ENCODE peak calls at places on chromosomes 12 and 14, in seven cellular contexts. One of them, this sample, is unnamed.

GRCh38 chr12:95116773-95117172 is 43.4 kb upstream of the NR2C1 start:
- DNase-seq in SW480: peak; percentile 75
- DNase-seq in naive thymus-derived CD8-positive, alpha-beta T cell: no peak
- DNase-seq in activated CD8-positive, alpha-beta T cell treated with anti-CD3 and anti-CD28 coated beads, Interleukin-2, amount 10 ng/mL, durations not matched to agents 7 days and 5 days: no peak
- DNase-seq in NCI-H524 treated with DMSO at 0.1 percent for 48 hours: no peak
- DNase-seq in smooth muscle cell of the brain vasculature: no peak
- DNase-seq in HL-60: no peak
- DNase-seq in this sample: no peak

GRCh38 chr14:97538749-97539388 is 741.7 kb downstream of the VRK1 start:
- DNase-seq in SW480: no peak
- DNase-seq in naive thymus-derived CD8-positive, alpha-beta T cell: no peak
- DNase-seq in activated CD8-positive, alpha-beta T cell treated with anti-CD3 and anti-CD28 coated beads, Interleukin-2, amount 10 ng/mL, durations not matched to agents 7 days and 5 days: no peak
- DNase-seq in NCI-H524 treated with DMSO at 0.1 percent for 48 hours: no peak
- DNase-seq in smooth muscle cell of the brain vasculature: no peak
- DNase-seq in HL-60: no peak
- DNase-seq in this sample: no peak

GRCh38 chr12:31815096-31815495 is 86.3 kb upstream of the AMN1 start:
- DNase-seq in SW480: no peak
- DNase-seq in naive thymus-derived CD8-positive, alpha-beta T cell: no peak
- DNase-seq in activated CD8-positive, alpha-beta T cell treated with anti-CD3 and anti-CD28 coated beads, Interleukin-2, amount 10 ng/mL, durations not matched to agents 7 days and 5 days: no peak
- DNase-seq in NCI-H524 treated with DMSO at 0.1 percent for 48 hours: no peak
- DNase-seq in smooth muscle cell of the brain vasculature: no peak
- DNase-seq in HL-60: no peak
- DNase-seq in this sample: no peak

GRCh38 chr12:111056618-111057521 is 136.5 kb upstream of the MYL2 start:
- DNase-seq in SW480: peak; percentile 40
- DNase-seq in naive thymus-derived CD8-positive, alpha-beta T cell: peak; percentile 61
- DNase-seq in activated CD8-positive, alpha-beta T cell treated with anti-CD3 and anti-CD28 coated beads, Interleukin-2, amount 10 ng/mL, durations not matched to agents 7 days and 5 days: peak; percentile 86
- DNase-seq in NCI-H524 treated with DMSO at 0.1 percent for 48 hours: no peak
- DNase-seq in smooth muscle cell of the brain vasculature: no peak
- DNase-seq in HL-60: peak; percentile 84
- DNase-seq in this sample: peak; percentile 66

GRCh38 chr14:77315115-77315944 is 5.4 kb downstream of the POMT2 start:
- DNase-seq in SW480: no peak
- DNase-seq in naive thymus-derived CD8-positive, alpha-beta T cell: no peak
- DNase-seq in activated CD8-positive, alpha-beta T cell treated with anti-CD3 and anti-CD28 coated beads, Interleukin-2, amount 10 ng/mL, durations not matched to agents 7 days and 5 days: no peak
- DNase-seq in NCI-H524 treated with DMSO at 0.1 percent for 48 hours: peak; percentile 43
- DNase-seq in smooth muscle cell of the brain vasculature: no peak
- DNase-seq in HL-60: no peak
- DNase-seq in this sample: no peak

GRCh38 chr12:60101715-60102114 is 505.9 kb downstream of the SLC16A7 start:
- DNase-seq in SW480: no peak
- DNase-seq in naive thymus-derived CD8-positive, alpha-beta T cell: no peak
- DNase-seq in activated CD8-positive, alpha-beta T cell treated with anti-CD3 and anti-CD28 coated beads, Interleukin-2, amount 10 ng/mL, durations not matched to agents 7 days and 5 days: no peak
- DNase-seq in NCI-H524 treated with DMSO at 0.1 percent for 48 hours: no peak
- DNase-seq in smooth muscle cell of the brain vasculature: no peak
- DNase-seq in HL-60: no peak
- DNase-seq in this sample: no peak

GRCh38 chr14:92486881-92487280 is 26.7 kb upstream of the RIN3 start:
- DNase-seq in SW480: no peak
- DNase-seq in naive thymus-derived CD8-positive, alpha-beta T cell: no peak
- DNase-seq in activated CD8-positive, alpha-beta T cell treated with anti-CD3 and anti-CD28 coated beads, Interleukin-2, amount 10 ng/mL, durations not matched to agents 7 days and 5 days: no peak
- DNase-seq in NCI-H524 treated with DMSO at 0.1 percent for 48 hours: no peak
- DNase-seq in smooth muscle cell of the brain vasculature: no peak
- DNase-seq in HL-60: no peak
- DNase-seq in this sample: no peak

GRCh38 chr14:36373982-36374673 is 53.7 kb upstream of the MBIP start:
- DNase-seq in SW480: peak; percentile 77
- DNase-seq in naive thymus-derived CD8-positive, alpha-beta T cell: peak; percentile 53
- DNase-seq in activated CD8-positive, alpha-beta T cell treated with anti-CD3 and anti-CD28 coated beads, Interleukin-2, amount 10 ng/mL, durations not matched to agents 7 days and 5 days: peak; percentile 78
- DNase-seq in NCI-H524 treated with DMSO at 0.1 percent for 48 hours: peak; percentile 73
- DNase-seq in smooth muscle cell of the brain vasculature: peak; percentile 40
- DNase-seq in HL-60: peak; percentile 64
- DNase-seq in this sample: peak; percentile 65

GRCh38 chr12:113159937-113160336 is 10.4 kb downstream of the CFAP73 start:
- DNase-seq in SW480: no peak
- DNase-seq in naive thymus-derived CD8-positive, alpha-beta T cell: no peak
- DNase-seq in activated CD8-positive, alpha-beta T cell treated with anti-CD3 and anti-CD28 coated beads, Interleukin-2, amount 10 ng/mL, durations not matched to agents 7 days and 5 days: no peak
- DNase-seq in NCI-H524 treated with DMSO at 0.1 percent for 48 hours: no peak
- DNase-seq in smooth muscle cell of the brain vasculature: no peak
- DNase-seq in HL-60: no peak
- DNase-seq in this sample: no peak

GRCh38 chr12:57716305-57716704 is 22.2 kb downstream of the AGAP2 start:
- DNase-seq in SW480: no peak
- DNase-seq in naive thymus-derived CD8-positive, alpha-beta T cell: no peak
- DNase-seq in activated CD8-positive, alpha-beta T cell treated with anti-CD3 and anti-CD28 coated beads, Interleukin-2, amount 10 ng/mL, durations not matched to agents 7 days and 5 days: no peak
- DNase-seq in NCI-H524 treated with DMSO at 0.1 percent for 48 hours: no peak
- DNase-seq in smooth muscle cell of the brain vasculature: no peak
- DNase-seq in HL-60: no peak
- DNase-seq in this sample: no peak

GRCh38 chr14:37585101-37585479 is 10.0 kb downstream of the FOXA1 start:
- DNase-seq in SW480: no peak
- DNase-seq in naive thymus-derived CD8-positive, alpha-beta T cell: no peak
- DNase-seq in activated CD8-positive, alpha-beta T cell treated with anti-CD3 and anti-CD28 coated beads, Interleukin-2, amount 10 ng/mL, durations not matched to agents 7 days and 5 days: no peak
- DNase-seq in NCI-H524 treated with DMSO at 0.1 percent for 48 hours: no peak
- DNase-seq in smooth muscle cell of the brain vasculature: no peak
- DNase-seq in HL-60: no peak
- DNase-seq in this sample: no peak

GRCh38 chr12:79508622-79509021 is 182.1 kb downstream of the PAWR start:
- DNase-seq in SW480: no peak
- DNase-seq in naive thymus-derived CD8-positive, alpha-beta T cell: no peak
- DNase-seq in activated CD8-positive, alpha-beta T cell treated with anti-CD3 and anti-CD28 coated beads, Interleukin-2, amount 10 ng/mL, durations not matched to agents 7 days and 5 days: no peak
- DNase-seq in NCI-H524 treated with DMSO at 0.1 percent for 48 hours: no peak
- DNase-seq in smooth muscle cell of the brain vasculature: no peak
- DNase-seq in HL-60: no peak
- DNase-seq in this sample: no peak

GRCh38 chr12:21502164-21502496 is 541 bp downstream of the GOLT1B start:
- DNase-seq in SW480: peak; percentile 7
- DNase-seq in naive thymus-derived CD8-positive, alpha-beta T cell: peak; percentile 14
- DNase-seq in activated CD8-positive, alpha-beta T cell treated with anti-CD3 and anti-CD28 coated beads, Interleukin-2, amount 10 ng/mL, durations not matched to agents 7 days and 5 days: no peak
- DNase-seq in NCI-H524 treated with DMSO at 0.1 percent for 48 hours: no peak
- DNase-seq in smooth muscle cell of the brain vasculature: peak; percentile 9
- DNase-seq in HL-60: no peak
- DNase-seq in this sample: no peak

GRCh38 chr12:123135688-123136087 is 15.2 kb downstream of the PITPNM2 start:
- DNase-seq in SW480: no peak
- DNase-seq in naive thymus-derived CD8-positive, alpha-beta T cell: no peak
- DNase-seq in activated CD8-positive, alpha-beta T cell treated with anti-CD3 and anti-CD28 coated beads, Interleukin-2, amount 10 ng/mL, durations not matched to agents 7 days and 5 days: no peak
- DNase-seq in NCI-H524 treated with DMSO at 0.1 percent for 48 hours: no peak
- DNase-seq in smooth muscle cell of the brain vasculature: no peak
- DNase-seq in HL-60: no peak
- DNase-seq in this sample: no peak

GRCh38 chr12:70246580-70246979 is 3.3 kb downstream of the CNOT2 start:
- DNase-seq in SW480: no peak
- DNase-seq in naive thymus-derived CD8-positive, alpha-beta T cell: no peak
- DNase-seq in activated CD8-positive, alpha-beta T cell treated with anti-CD3 and anti-CD28 coated beads, Interleukin-2, amount 10 ng/mL, durations not matched to agents 7 days and 5 days: no peak
- DNase-seq in NCI-H524 treated with DMSO at 0.1 percent for 48 hours: no peak
- DNase-seq in smooth muscle cell of the brain vasculature: no peak
- DNase-seq in HL-60: no peak
- DNase-seq in this sample: no peak

GRCh38 chr14:90426663-90427062 is 29.8 kb downstream of the CALM1 start:
- DNase-seq in SW480: no peak
- DNase-seq in naive thymus-derived CD8-positive, alpha-beta T cell: no peak
- DNase-seq in activated CD8-positive, alpha-beta T cell treated with anti-CD3 and anti-CD28 coated beads, Interleukin-2, amount 10 ng/mL, durations not matched to agents 7 days and 5 days: no peak
- DNase-seq in NCI-H524 treated with DMSO at 0.1 percent for 48 hours: no peak
- DNase-seq in smooth muscle cell of the brain vasculature: no peak
- DNase-seq in HL-60: no peak
- DNase-seq in this sample: no peak

This sample was measured in CD14-positive monocyte.